ENCODE peak calls at places on chromosomes 5 and 9, in six cellular contexts. One of them, this sample, is unnamed.

GRCh38 chr5:149486726-149487635 is 64.3 kb downstream of the CSNK1A1 start:
- DNase-seq in brain microvascular endothelial cell: peak; percentile 77
- DNase-seq in KG1: no peak
- DNase-seq in fibroblast of the conjunctiva: no peak
- DNase-seq in H7: no peak
- DNase-seq in astrocyte of the spinal cord: peak; percentile 68
- DNase-seq in this sample: no peak

GRCh38 chr5:44808435-44809214 is at the start of gene MRPS30:
- DNase-seq in brain microvascular endothelial cell: peak; percentile 99
- DNase-seq in KG1: peak; percentile 52
- DNase-seq in fibroblast of the conjunctiva: peak; percentile 98
- DNase-seq in H7: peak; percentile 82
- DNase-seq in astrocyte of the spinal cord: peak; percentile 99
- DNase-seq in this sample: peak; percentile 99

GRCh38 chr5:56475689-56476486 is 242.8 kb upstream of the ANKRD55 start:
- DNase-seq in H7: no peak
- DNase-seq in KG1: no peak
- DNase-seq in fibroblast of the conjunctiva: no peak
- DNase-seq in brain microvascular endothelial cell: no peak
- DNase-seq in astrocyte of the spinal cord: no peak
- DNase-seq in this sample: no peak

GRCh38 chr5:96348536-96348935 is 84.5 kb downstream of the PCSK1 start:
- DNase-seq in KG1: no peak
- DNase-seq in fibroblast of the conjunctiva: no peak
- DNase-seq in astrocyte of the spinal cord: no peak
- DNase-seq in H7: no peak
- DNase-seq in brain microvascular endothelial cell: no peak
- DNase-seq in this sample: no peak

GRCh38 chr5:134458234-134458633 is 46.6 kb upstream of the CDKN2AIPNL start:
- DNase-seq in KG1: no peak
- DNase-seq in astrocyte of the spinal cord: peak; percentile 51
- DNase-seq in brain microvascular endothelial cell: no peak
- DNase-seq in H7: no peak
- DNase-seq in fibroblast of the conjunctiva: peak; percentile 46
- DNase-seq in this sample: no peak

GRCh38 chr9:28032178-28032532 is 458.9 kb upstream of the C9orf72 start:
- DNase-seq in KG1: no peak
- DNase-seq in H7: peak; percentile 18
- DNase-seq in brain microvascular endothelial cell: no peak
- DNase-seq in fibroblast of the conjunctiva: no peak
- DNase-seq in astrocyte of the spinal cord: peak; percentile 20
- DNase-seq in this sample: no peak

GRCh38 chr5:142979636-142980035 is 209.5 kb downstream of the ARHGAP26 start:
- DNase-seq in KG1: no peak
- DNase-seq in fibroblast of the conjunctiva: no peak
- DNase-seq in brain microvascular endothelial cell: no peak
- DNase-seq in astrocyte of the spinal cord: no peak
- DNase-seq in H7: peak; percentile 24
- DNase-seq in this sample: no peak

GRCh38 chr9:136327313-136327971 is at the start of gene GPSM1:
- DNase-seq in fibroblast of the conjunctiva: no peak
- DNase-seq in H7: peak; percentile 95
- DNase-seq in brain microvascular endothelial cell: no peak
- DNase-seq in astrocyte of the spinal cord: peak; percentile 55
- DNase-seq in KG1: no peak
- DNase-seq in this sample: no peak

GRCh38 chr5:111703662-111704061 is 53.3 kb downstream of the NREP start:
- DNase-seq in brain microvascular endothelial cell: no peak
- DNase-seq in KG1: no peak
- DNase-seq in astrocyte of the spinal cord: no peak
- DNase-seq in fibroblast of the conjunctiva: no peak
- DNase-seq in H7: no peak
- DNase-seq in this sample: no peak